ENCODE peak calls at places on chromosomes 7 and 10, in ten cellular contexts. F is heart left ventricle; I is bronchial epithelial cell; H is skeletal muscle cell; Z is stimulated activated CD8-positive, alpha-beta memory T cell treated with anti-CD3 and anti-CD28 coated beads, Interleukin-7, amount 100 ng/mL, for 1 hour; L is stimulated activated CD4-positive, alpha-beta T cell treated with anti-CD3 and anti-CD28 coated beads, Interleukin-2, amount 100 ng/mL, for 48 hours; U is fibroblast of villous mesenchyme; R is C1 segment of cervical spinal cord; T is PC-3; A is NCI-H2107. B is an unnamed sample.

GRCh38 chr7:133051066-133051465 is 30.8 kb downstream of the CHCHD3 start:
- DNase-seq in H (peak), T (no peak), L (no peak), U (peak), F (peak), R (no peak), A (no peak), I (no peak), Z (no peak), B (peak)

GRCh38 chr10:129442866-129443265 is 24.2 kb upstream of the MGMT start:
- DNase-seq in R (no peak), Z (no peak), H (no peak), A (no peak), T (no peak), F (no peak), U (no peak), L (no peak), I (peak), B (no peak)

GRCh38 chr7:3065724-3066143 is 22.1 kb upstream of the CARD11 start:
- DNase-seq in Z (no peak), A (no peak), U (peak), F (no peak), L (peak), T (peak), R (no peak), H (no peak), I (peak), B (no peak)

GRCh38 chr7:105578496-105578895 is 2.8 kb downstream of the EFCAB10 start:
- DNase-seq in I (no peak), U (no peak), T (no peak), A (no peak), Z (no peak), H (no peak), F (no peak), R (no peak), L (no peak), B (no peak)

GRCh38 chr10:118725784-118726507 is 28.8 kb downstream of the CACUL1 start:
- DNase-seq in T (peak), I (no peak), H (no peak), Z (no peak), R (no peak), U (peak), L (no peak), A (no peak), F (no peak), B (no peak)

GRCh38 chr10:3258291-3258848 is 85.8 kb upstream of the PITRM1 start:
- DNase-seq in H (no peak), T (no peak), R (no peak), U (peak), F (no peak), I (no peak), Z (no peak), A (no peak), L (no peak), B (no peak)

GRCh38 chr10:114195079-114195478 is 15.9 kb downstream of the TDRD1 start:
- DNase-seq in U (peak), I (peak), L (no peak), F (no peak), Z (no peak), T (peak), R (no peak), H (no peak), A (no peak), B (no peak)

GRCh38 chr7:98811299-98811698 is 58.5 kb downstream of the TMEM130 start:
- DNase-seq in Z (no peak), U (no peak), T (no peak), F (no peak), R (no peak), I (no peak), A (no peak), H (no peak), L (no peak), B (no peak)

GRCh38 chr10:57964371-57964770 is 303.3 kb downstream of the IPMK start:
- DNase-seq in R (peak), I (peak), F (peak), T (peak), U (no peak), Z (no peak), H (no peak), L (no peak), A (no peak), B (no peak)

GRCh38 chr10:1809139-1809755 is 71.9 kb upstream of the ADARB2 start:
- DNase-seq in A (no peak), F (no peak), I (no peak), R (no peak), H (no peak), T (no peak), U (no peak), Z (no peak), L (no peak), B (no peak)

GRCh38 chr7:50153141-50153540 is 60.1 kb upstream of the ZPBP start:
- DNase-seq in U (no peak), Z (no peak), I (no peak), A (no peak), R (no peak), T (no peak), F (no peak), H (no peak), L (no peak), B (no peak)

GRCh38 chr10:132543916-132544743 is 6.5 kb downstream of the INPP5A start:
- DNase-seq in F (no peak), A (no peak), U (no peak), R (no peak), Z (no peak), L (no peak), H (no peak), I (no peak), T (no peak), B (no peak)

GRCh38 chr10:75197906-75198305 is 12.7 kb upstream of the VDAC2 start:
- DNase-seq in F (no peak), I (no peak), T (no peak), U (no peak), A (no peak), H (no peak), Z (no peak), R (peak), L (no peak), B (no peak)

GRCh38 chr7:113548137-113548536 is 370.7 kb downstream of the PPP1R3A start:
- DNase-seq in A (no peak), Z (no peak), T (no peak), I (no peak), R (no peak), F (no peak), L (no peak), H (no peak), U (no peak), B (no peak)

GRCh38 chr10:61836888-61837747 is 64.4 kb upstream of the ARID5B start:
- DNase-seq in F (no peak), Z (no peak), H (no peak), T (peak), L (no peak), I (peak), U (peak), R (no peak), A (no peak), B (no peak)

GRCh38 chr7:100861616-100861985 is 5.6 kb upstream of the TRIP6 start:
- DNase-seq in R (no peak), Z (no peak), U (no peak), I (no peak), H (no peak), F (no peak), A (no peak), T (no peak), L (no peak), B (no peak)

GRCh38 chr10:98256692-98257091 is 11.3 kb downstream of the LOXL4 start:
- DNase-seq in R (no peak), Z (no peak), A (no peak), L (no peak), H (no peak), T (no peak), F (no peak), I (no peak), U (no peak), B (no peak)

GRCh38 chr7:2928613-2929311 is 84.7 kb upstream of the GNA12 start:
- DNase-seq in H (no peak), I (no peak), T (no peak), F (no peak), R (no peak), L (no peak), U (no peak), A (no peak), Z (no peak), B (peak)

GRCh38 chr10:114526497-114527238 is 122.4 kb upstream of the AFAP1L2 start:
- DNase-seq in H (no peak), F (peak), R (no peak), Z (peak), T (peak), I (peak), A (peak), L (peak), U (peak), B (peak)

GRCh38 chr7:66227808-66228207 is 22.7 kb downstream of the TPST1 start:
- DNase-seq in T (no peak), U (no peak), I (no peak), Z (no peak), R (no peak), F (no peak), L (no peak), H (no peak), A (no peak), B (no peak)

GRCh38 chr7:32163141-32163806 is 93.1 kb upstream of the PDE1C start:
- DNase-seq in F (peak), H (peak), Z (no peak), T (peak), A (no peak), U (peak), I (peak), L (no peak), R (no peak), B (no peak)

GRCh38 chr10:47137311-47137851 is 162.6 kb upstream of the GDF10 start:
- DNase-seq in A (no peak), R (no peak), H (peak), T (peak), L (no peak), U (peak), I (peak), Z (no peak), F (no peak), B (no peak)

GRCh38 chr10:43939389-43939938 is 290.8 kb upstream of the ZNF32 start:
- DNase-seq in F (no peak), U (no peak), A (no peak), L (no peak), I (no peak), T (no peak), R (no peak), Z (no peak), H (no peak), B (no peak)

GRCh38 chr7:94656925-94657731 is 1.2 kb upstream of the SGCE start:
- DNase-seq in Z (no peak), F (no peak), A (no peak), U (peak), T (peak), L (no peak), I (peak), R (peak), H (no peak), B (peak)